ENCODE peak calls at places on chromosomes 13 and 19, in nine cellular contexts. T is neural progenitor cell, Z is hepatocyte, J is endothelial cell of umbilical vein, I is IMR-90, U is fibroblast of lung, L is HCT116, C is A549, O is DND-41. N is an unnamed sample. For H3K4me1, the result is how much of the 10 kb centered on the place peaks cover.

GRCh38 chr13:112442483-112443090 is 66.4 kb downstream of the SPACA7 start:
- DNase-seq in C (no peak), I (peak), U (no peak), O (no peak), J (no peak), T (peak), L (no peak), Z (no peak), N (no peak)

GRCh38 chr13:93577105-93577504 is 350.5 kb downstream of the GPC6 start:
- DNase-seq in O (no peak), J (no peak), Z (no peak), L (no peak), I (no peak), U (no peak), C (no peak), T (no peak), N (no peak)

GRCh38 chr13:95236774-95237173 is 64.5 kb downstream of the ABCC4 start:
- DNase-seq in Z (no peak), I (no peak), O (no peak), L (no peak), T (no peak), U (no peak), J (no peak), C (no peak), N (no peak)

GRCh38 chr13:50414640-50415039 is 399.4 kb downstream of the KCNRG start:
- DNase-seq in C (no peak), L (no peak), U (no peak), J (no peak), I (no peak), Z (no peak), O (no peak), T (no peak), N (no peak)

GRCh38 chr13:27621366-27622101 is at the start of gene POLR1D:
- DNase-seq in O (peak), C (peak), J (peak), T (peak), Z (peak), L (peak), U (peak), I (peak), N (peak)

GRCh38 chr13:95644611-95645052 is at the start of gene DZIP1:
- DNase-seq in T (peak), L (no peak), J (peak), C (peak), U (peak), I (peak), Z (peak), O (no peak), N (peak)

GRCh38 chr13:112065521-112065866 is 1.5 kb upstream of the SOX1 start:
- DNase-seq in J (no peak), T (no peak), Z (no peak), L (no peak), U (no peak), C (no peak), O (no peak), I (no peak), N (no peak)

GRCh38 chr19:8663920-8664670 is 33.7 kb downstream of the NFILZ start:
- DNase-seq in T (no peak), Z (no peak), L (no peak), O (peak), U (no peak), C (no peak), I (no peak), J (no peak), N (no peak)

GRCh38 chr19:47371269-47371668 is 22.2 kb downstream of the DHX34 start:
- DNase-seq in O (no peak), T (no peak), U (no peak), Z (no peak), I (no peak), L (no peak), J (no peak), C (no peak), N (no peak)

GRCh38 chr13:33633701-33634525 is 184.0 kb upstream of the RFC3 start:
- DNase-seq in C (no peak), L (no peak), T (no peak), J (no peak), Z (no peak), O (no peak), U (peak), I (peak), N (peak)

GRCh38 chr13:42381165-42381425 is 109.1 kb downstream of the AKAP11 start:
- DNase-seq in L (no peak), Z (no peak), C (no peak), T (no peak), J (no peak), I (no peak), O (no peak), U (no peak), N (no peak)

GRCh38 chr13:42377640-42378382 is 105.9 kb downstream of the AKAP11 start:
- DNase-seq in O (peak), Z (no peak), L (no peak), I (no peak), T (no peak), C (no peak), J (no peak), U (no peak), N (no peak)

GRCh38 chr13:42379241-42379640 is 107.3 kb downstream of the AKAP11 start:
- DNase-seq in I (no peak), O (no peak), L (no peak), Z (no peak), C (no peak), T (no peak), J (no peak), U (no peak), N (no peak)

GRCh38 chr13:42378383-42378780 is 106.4 kb downstream of the AKAP11 start:
- DNase-seq in I (no peak), T (no peak), L (no peak), O (no peak), U (no peak), J (no peak), C (no peak), Z (no peak), N (no peak)

DNA sequence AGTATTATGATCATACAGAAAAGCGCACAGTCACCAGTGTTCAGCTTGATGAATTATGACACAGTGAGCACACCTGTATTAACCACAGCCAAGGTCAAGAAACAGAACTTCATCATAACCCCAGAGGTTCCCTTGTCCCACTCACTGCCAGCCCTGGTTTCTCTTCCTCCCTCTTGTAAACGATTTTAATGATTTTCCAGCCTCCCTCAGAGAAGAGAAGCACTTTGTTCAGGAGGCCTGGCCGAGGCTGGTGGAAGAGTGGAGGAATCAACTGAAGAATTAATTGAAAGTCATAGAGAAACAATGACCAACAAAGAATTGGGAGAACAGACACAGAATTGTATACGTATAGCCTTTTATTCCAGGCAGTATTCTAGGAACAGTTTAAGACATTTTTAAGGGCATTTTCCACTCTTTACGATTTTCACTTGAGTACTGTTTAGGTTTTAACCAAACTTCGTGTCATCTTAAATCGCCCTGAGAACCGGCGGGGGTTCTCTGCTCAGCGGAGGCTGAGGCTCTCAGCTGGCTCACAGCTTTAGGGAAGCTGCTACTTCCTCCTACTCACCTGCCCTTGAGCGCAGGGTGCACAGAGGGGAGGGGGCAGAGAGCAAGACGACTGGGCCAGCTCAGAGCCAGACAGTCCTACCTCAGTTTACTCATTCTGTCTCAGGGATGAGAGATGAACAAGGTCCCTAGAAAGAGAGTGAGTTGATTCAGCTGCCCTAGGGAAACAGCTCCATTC is 108.6 kb downstream of the AKAP11 start:
- DNase-seq in O (no peak), L (no peak), U (no peak), J (no peak), I (no peak), C (no peak), T (no peak), Z (no peak), N (no peak)
- H3K4me2 ChIP-seq in O (no peak), L (no peak), U (no peak), J (no peak), I (no peak), C (no peak), T (no peak), Z (no peak), N (no peak)

GRCh38 chr19:15245370-15246197 is 13.3 kb upstream of the EPHX3 start:
- DNase-seq in Z (no peak), O (no peak), J (no peak), I (no peak), U (no peak), C (no peak), L (no peak), T (no peak), N (no peak)
- H3K4me1 ChIP-seq in Z (under half), O (under half), J (under half), I (under half), U (under half), C (under half), L (under half), T (under half), N (under half)

DNA sequence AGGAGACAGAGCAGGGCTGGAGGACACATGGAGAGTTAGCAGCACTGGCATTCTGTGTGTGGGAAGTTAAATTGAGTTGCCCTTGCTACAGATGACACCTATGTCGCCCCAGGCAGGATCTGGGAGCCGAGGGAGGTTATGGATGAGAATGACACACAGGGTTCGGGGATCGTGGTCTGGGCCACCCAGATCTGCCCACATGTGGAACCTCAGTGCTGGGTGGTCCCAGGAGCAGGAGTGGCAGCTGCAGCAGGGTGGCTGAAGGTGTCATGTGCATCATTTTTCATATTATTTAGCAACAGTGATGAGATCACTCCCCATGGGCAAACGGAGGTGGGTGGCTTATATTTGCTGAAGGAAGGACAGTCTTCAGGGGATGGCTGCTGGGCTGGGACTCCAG is 3.2 kb downstream of the IL17D start:
- DNase-seq in C (no peak), J (no peak), Z (no peak), U (no peak), O (no peak), L (no peak), I (no peak), T (no peak), N (no peak)
- H3K4me2 ChIP-seq in C (no peak), J (no peak), Z (no peak), U (no peak), O (no peak), L (no peak), I (no peak), T (no peak), N (no peak)

GRCh38 chr19:40417714-40417996 is 4.5 kb upstream of the PRX start:
- DNase-seq in Z (no peak), J (no peak), C (no peak), O (no peak), L (no peak), I (no peak), T (no peak), U (no peak), N (no peak)

GRCh38 chr19:40416918-40417713 is 3.9 kb upstream of the PRX start:
- DNase-seq in C (no peak), O (no peak), L (no peak), U (no peak), I (peak), J (no peak), Z (no peak), T (no peak), N (peak)

GRCh38 chr19:40419780-40420179 is 6.0 kb downstream of the SERTAD1 start:
- DNase-seq in J (no peak), C (no peak), I (no peak), T (no peak), U (no peak), Z (no peak), L (no peak), O (no peak), N (no peak)

GRCh38 chr19:40419066-40419612 is 6.0 kb upstream of the PRX start:
- DNase-seq in C (no peak), L (no peak), O (no peak), J (no peak), U (no peak), I (no peak), T (no peak), Z (no peak), N (no peak)

DNA sequence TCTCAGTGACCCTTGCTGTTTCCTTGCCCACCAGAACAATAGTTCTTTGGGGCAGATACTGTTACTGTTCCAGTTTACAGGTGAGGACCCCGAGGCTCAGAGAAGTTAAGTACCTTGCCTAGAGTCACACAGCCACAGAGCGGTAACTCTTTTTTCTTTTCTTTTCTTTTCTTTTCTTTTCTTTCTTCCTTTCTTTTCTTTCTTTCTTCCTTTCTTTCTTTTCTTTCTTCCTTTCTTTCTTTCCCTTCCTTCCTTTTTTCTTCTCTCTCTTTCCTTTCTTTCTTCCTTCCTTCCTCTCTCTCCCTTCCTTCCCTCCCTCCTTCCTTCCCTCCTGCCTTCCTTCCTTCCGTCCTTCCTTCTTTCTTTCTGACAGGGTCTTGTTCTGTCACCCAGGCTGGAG is 4.9 kb upstream of the PRX start:
- DNase-seq in Z (no peak), T (no peak), U (no peak), O (no peak), I (no peak), J (no peak), L (no peak), C (no peak), N (no peak)
- H3K4me1 ChIP-seq in Z (under half), T (under half), U (under half), O (under half), I (under half), J (under half), L (under half), C (under half), N (under half)

GRCh38 chr13:79417741-79418140 is 11.7 kb upstream of the RBM26 start:
- DNase-seq in Z (no peak), L (no peak), T (no peak), I (no peak), J (no peak), U (no peak), O (no peak), C (no peak), N (no peak)
- H3K4me2 ChIP-seq in Z (no peak), L (no peak), T (no peak), I (no peak), J (no peak), U (no peak), O (no peak), C (no peak), N (no peak)

GRCh38 chr13:97257800-97258799 is 36.0 kb downstream of the MBNL2 start:
- DNase-seq in L (peak), C (peak), I (peak), U (peak), T (peak), J (peak), O (no peak), Z (peak), N (peak)

GRCh38 chr13:97261254-97262015 is 39.3 kb downstream of the MBNL2 start:
- DNase-seq in J (no peak), L (no peak), C (no peak), T (no peak), Z (no peak), I (no peak), O (no peak), U (no peak), N (no peak)

GRCh38 chr13:97258801-97259200 is 36.7 kb downstream of the MBNL2 start:
- DNase-seq in U (peak), I (peak), T (no peak), L (no peak), Z (no peak), C (no peak), J (no peak), O (no peak), N (peak)

GRCh38 chr13:97262058-97262457 is 39.9 kb downstream of the MBNL2 start:
- DNase-seq in Z (no peak), I (no peak), T (no peak), U (no peak), O (no peak), J (no peak), C (no peak), L (no peak), N (no peak)

DNA sequence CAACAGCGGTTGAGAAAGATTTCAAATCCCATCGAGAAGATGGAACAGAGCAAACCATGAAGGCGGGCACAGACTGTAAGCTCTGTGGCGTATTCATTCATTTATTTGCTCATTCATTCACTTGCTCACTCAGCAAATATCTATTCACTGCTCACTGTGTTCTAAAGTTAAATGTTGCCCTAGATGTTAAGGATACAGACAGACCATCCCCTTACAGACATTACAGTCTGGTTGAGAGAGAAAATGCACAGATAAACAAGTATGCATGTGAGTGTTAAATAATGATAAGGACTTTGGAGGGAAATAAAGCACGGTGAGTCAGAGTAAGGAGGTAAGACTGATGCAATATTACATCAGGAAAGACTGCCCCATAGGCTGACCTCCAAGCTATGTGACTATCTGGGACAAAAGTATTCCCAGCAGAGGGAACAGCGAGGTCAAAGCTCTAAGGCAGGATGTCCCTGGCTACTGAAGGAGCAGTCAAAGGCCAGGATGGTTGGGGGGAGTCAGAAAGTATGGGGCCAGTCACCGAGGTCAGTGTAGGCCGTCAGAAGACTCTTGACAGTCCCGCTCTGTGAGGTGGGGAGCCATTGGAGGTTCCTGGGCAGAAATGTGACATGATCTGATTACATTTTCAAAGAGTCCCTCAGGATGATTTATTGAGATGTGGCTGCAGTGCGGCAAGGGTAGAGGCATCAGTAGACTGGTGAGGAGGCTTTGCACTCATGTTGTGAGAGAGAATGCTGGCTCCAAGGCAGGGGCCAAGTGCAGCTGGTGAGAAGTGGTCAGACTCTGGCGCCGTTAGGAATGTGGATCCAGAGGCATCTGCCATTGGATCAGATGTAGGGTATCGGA is 37.9 kb downstream of the MBNL2 start:
- DNase-seq in T (no peak), Z (peak), I (peak), L (no peak), O (no peak), U (peak), C (peak), J (peak), N (peak)
- H3K4me1 ChIP-seq in T (under half), Z (half or more), I (under half), L (half or more), O (under half), U (under half), C (half or more), J (half or more), N (half or more)

DNA sequence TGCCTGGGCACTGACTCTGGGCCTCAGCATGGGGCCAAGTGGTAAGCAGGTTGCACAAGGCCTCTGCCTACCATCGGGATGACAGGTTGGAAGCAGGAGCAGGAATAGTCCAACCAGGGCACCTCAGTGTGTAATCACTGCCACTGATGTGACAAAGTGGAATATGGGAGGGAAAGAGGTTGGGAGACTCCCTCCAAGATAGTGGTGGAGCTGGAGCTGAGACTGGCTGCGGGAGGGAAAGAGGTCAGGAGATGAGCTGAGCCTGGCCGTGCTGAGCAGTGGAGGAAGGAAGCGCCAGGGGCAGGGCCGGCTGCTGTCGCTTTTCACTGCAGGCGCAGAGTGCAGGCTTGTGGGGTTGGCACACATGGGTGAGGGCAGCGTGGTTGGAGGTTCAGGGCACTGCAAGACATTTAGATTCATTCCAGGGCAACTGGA is 6.8 kb downstream of the UPF3A start:
- DNase-seq in L (no peak), T (no peak), O (no peak), C (no peak), U (no peak), I (no peak), Z (no peak), J (no peak), N (no peak)
- H3K4me2 ChIP-seq in L (no peak), T (no peak), O (no peak), C (no peak), U (no peak), I (no peak), Z (no peak), J (no peak), N (no peak)

DNA sequence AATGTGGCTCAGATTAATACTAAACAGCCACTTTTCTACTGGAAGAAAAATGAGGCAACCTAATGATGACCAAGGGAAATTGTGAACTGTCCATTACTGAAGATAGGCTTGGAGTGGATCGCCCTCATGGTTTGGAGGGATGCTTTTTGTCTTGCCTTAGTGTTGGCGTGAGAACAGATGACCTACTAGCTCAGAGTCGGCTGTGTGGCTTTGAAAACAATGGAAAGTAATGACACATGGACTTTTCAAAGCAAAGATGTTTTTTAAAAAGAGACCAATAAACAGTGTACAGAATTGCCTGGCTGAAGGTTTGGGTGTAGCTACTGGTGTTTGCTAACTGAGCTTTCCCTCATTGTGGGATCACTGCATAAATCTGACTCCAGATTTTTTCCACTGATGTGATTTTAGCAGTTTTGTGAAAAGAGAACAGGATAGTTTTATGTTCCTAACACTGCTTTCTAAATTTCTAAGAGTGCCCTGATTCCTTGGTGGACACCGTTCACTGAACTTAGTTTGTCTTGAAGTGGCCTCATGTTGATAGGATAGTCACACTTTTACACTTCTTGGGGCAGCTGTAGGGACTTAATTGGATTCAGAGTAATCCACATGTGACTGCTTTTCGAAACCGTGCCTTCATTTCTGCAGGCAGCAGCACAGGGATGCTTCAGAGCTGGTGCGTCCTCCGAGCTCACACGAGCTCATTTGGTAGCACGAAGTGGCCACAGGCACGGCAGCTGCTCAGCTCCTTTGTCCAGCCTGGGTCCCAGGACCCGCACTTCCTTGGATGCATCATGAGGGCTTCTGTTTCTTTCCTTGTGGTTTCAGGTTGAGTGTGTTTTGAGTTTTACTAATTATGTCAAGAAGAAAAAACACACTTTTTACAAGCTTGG is 4.3 kb downstream of the CEBPG start:
- DNase-seq in C (no peak), L (no peak), T (peak), U (peak), I (no peak), Z (no peak), O (no peak), J (peak), N (peak)
- H3K4me1 ChIP-seq in C (under half), L (under half), T (under half), U (under half), I (under half), Z (under half), O (under half), J (under half), N (under half)

N was measured in GM23248.